ENCODE peak calls at places on chromosome 13, in nine cellular contexts. One of them, this sample, is unnamed.

GRCh38 chr13:112972867-112973576 is 4.0 kb downstream of the MCF2L start:
- DNase-seq in H9: no peak
- DNase-seq in AG04450: no peak
- DNase-seq in neural progenitor cell: no peak
- DNase-seq in activated CD8-positive, alpha-beta T cell treated with anti-CD3 and anti-CD28 coated beads for 36 hours: no peak
- DNase-seq in fibroblast of villous mesenchyme: no peak
- DNase-seq in neural crest cell: no peak
- DNase-seq in fibroblast of lung: no peak
- DNase-seq in chondrocyte: peak
- DNase-seq in this sample: no peak

GRCh38 chr13:91097269-91097668 is 250.2 kb upstream of the MIR17HG start:
- DNase-seq in fibroblast of villous mesenchyme: no peak
- DNase-seq in neural progenitor cell: peak
- DNase-seq in activated CD8-positive, alpha-beta T cell treated with anti-CD3 and anti-CD28 coated beads for 36 hours: no peak
- DNase-seq in neural crest cell: no peak
- DNase-seq in H9: no peak
- DNase-seq in fibroblast of lung: no peak
- DNase-seq in AG04450: no peak
- DNase-seq in chondrocyte: no peak
- DNase-seq in this sample: no peak

GRCh38 chr13:30107536-30108136 is 199.7 kb downstream of the KATNAL1 start:
- DNase-seq in chondrocyte: no peak
- DNase-seq in fibroblast of lung: no peak
- DNase-seq in neural crest cell: no peak
- DNase-seq in neural progenitor cell: no peak
- DNase-seq in fibroblast of villous mesenchyme: no peak
- DNase-seq in activated CD8-positive, alpha-beta T cell treated with anti-CD3 and anti-CD28 coated beads for 36 hours: no peak
- DNase-seq in AG04450: no peak
- DNase-seq in H9: no peak
- DNase-seq in this sample: no peak

GRCh38 chr13:70117506-70117905 is 9.3 kb upstream of the KLHL1 start:
- DNase-seq in H9: no peak
- DNase-seq in neural crest cell: no peak
- DNase-seq in fibroblast of villous mesenchyme: no peak
- DNase-seq in AG04450: no peak
- DNase-seq in fibroblast of lung: no peak
- DNase-seq in neural progenitor cell: no peak
- DNase-seq in chondrocyte: no peak
- DNase-seq in activated CD8-positive, alpha-beta T cell treated with anti-CD3 and anti-CD28 coated beads for 36 hours: no peak
- DNase-seq in this sample: no peak

GRCh38 chr13:99085139-99085845 is 107.4 kb upstream of the DOCK9 start:
- DNase-seq in chondrocyte: no peak
- DNase-seq in fibroblast of lung: no peak
- DNase-seq in activated CD8-positive, alpha-beta T cell treated with anti-CD3 and anti-CD28 coated beads for 36 hours: peak
- DNase-seq in AG04450: no peak
- DNase-seq in neural crest cell: no peak
- DNase-seq in H9: peak
- DNase-seq in fibroblast of villous mesenchyme: no peak
- DNase-seq in neural progenitor cell: peak
- DNase-seq in this sample: no peak

GRCh38 chr13:97212540-97213146 is 9.5 kb upstream of the MBNL2 start:
- DNase-seq in chondrocyte: no peak
- DNase-seq in neural progenitor cell: no peak
- DNase-seq in fibroblast of villous mesenchyme: peak
- DNase-seq in AG04450: no peak
- DNase-seq in fibroblast of lung: no peak
- DNase-seq in activated CD8-positive, alpha-beta T cell treated with anti-CD3 and anti-CD28 coated beads for 36 hours: no peak
- DNase-seq in neural crest cell: no peak
- DNase-seq in H9: no peak
- DNase-seq in this sample: no peak

GRCh38 chr13:45851171-45851889 is at the start of gene SIAH3:
- DNase-seq in AG04450: no peak
- DNase-seq in chondrocyte: no peak
- DNase-seq in fibroblast of villous mesenchyme: peak
- DNase-seq in H9: peak
- DNase-seq in activated CD8-positive, alpha-beta T cell treated with anti-CD3 and anti-CD28 coated beads for 36 hours: peak
- DNase-seq in neural progenitor cell: peak
- DNase-seq in neural crest cell: no peak
- DNase-seq in fibroblast of lung: peak
- DNase-seq in this sample: no peak

GRCh38 chr13:20195846-20196245 is 3.1 kb upstream of the GJB2 start:
- DNase-seq in fibroblast of villous mesenchyme: no peak
- DNase-seq in fibroblast of lung: no peak
- DNase-seq in H9: no peak
- DNase-seq in chondrocyte: no peak
- DNase-seq in AG04450: no peak
- DNase-seq in activated CD8-positive, alpha-beta T cell treated with anti-CD3 and anti-CD28 coated beads for 36 hours: no peak
- DNase-seq in neural progenitor cell: no peak
- DNase-seq in neural crest cell: no peak
- DNase-seq in this sample: no peak

GRCh38 chr13:20824762-20825161 is 51.0 kb upstream of the EEF1AKMT1 start:
- DNase-seq in fibroblast of lung: peak
- DNase-seq in chondrocyte: no peak
- DNase-seq in AG04450: no peak
- DNase-seq in neural progenitor cell: no peak
- DNase-seq in neural crest cell: no peak
- DNase-seq in H9: no peak
- DNase-seq in fibroblast of villous mesenchyme: peak
- DNase-seq in activated CD8-positive, alpha-beta T cell treated with anti-CD3 and anti-CD28 coated beads for 36 hours: no peak
- DNase-seq in this sample: no peak

GRCh38 chr13:113981611-113982295 is 7.9 kb upstream of the C13orf46 start:
- DNase-seq in AG04450: no peak
- DNase-seq in chondrocyte: peak
- DNase-seq in fibroblast of villous mesenchyme: no peak
- DNase-seq in fibroblast of lung: no peak
- DNase-seq in H9: no peak
- DNase-seq in neural crest cell: no peak
- DNase-seq in activated CD8-positive, alpha-beta T cell treated with anti-CD3 and anti-CD28 coated beads for 36 hours: no peak
- DNase-seq in neural progenitor cell: no peak
- DNase-seq in this sample: no peak
- TF ChIP-seq CTCF in AG04450: no peak
- TF ChIP-seq CTCF in chondrocyte: no peak
- TF ChIP-seq CTCF in fibroblast of villous mesenchyme: no peak
- TF ChIP-seq CTCF in fibroblast of lung: no peak
- TF ChIP-seq CTCF in H9: no peak
- TF ChIP-seq CTCF in neural crest cell: no peak
- TF ChIP-seq CTCF in activated CD8-positive, alpha-beta T cell treated with anti-CD3 and anti-CD28 coated beads for 36 hours: no peak
- TF ChIP-seq CTCF in neural progenitor cell: no peak
- TF ChIP-seq CTCF in this sample: no peak

DNA sequence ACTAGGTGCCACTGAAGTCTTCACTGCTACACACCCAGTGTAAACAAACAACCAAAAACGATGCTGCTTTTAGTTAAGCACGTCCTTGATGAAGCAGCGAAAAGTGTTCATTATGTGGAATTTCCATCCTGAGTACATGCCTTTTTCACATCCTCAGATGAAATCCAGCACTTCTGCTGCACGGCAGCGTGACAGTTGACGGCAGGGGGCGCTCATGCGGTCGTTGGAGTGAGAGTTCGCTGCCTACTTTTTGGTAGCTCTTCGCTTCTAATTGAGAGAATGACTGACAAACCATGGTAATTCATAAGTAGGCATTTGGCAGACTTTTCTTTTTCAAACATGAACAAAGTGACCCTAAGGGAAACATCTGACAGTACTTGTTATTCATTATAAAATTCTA is 1124.9 kb downstream of the EFNB2 start:
- DNase-seq in AG04450: no peak
- DNase-seq in H9: peak
- DNase-seq in activated CD8-positive, alpha-beta T cell treated with anti-CD3 and anti-CD28 coated beads for 36 hours: peak
- DNase-seq in neural crest cell: peak
- DNase-seq in chondrocyte: no peak
- DNase-seq in fibroblast of villous mesenchyme: peak
- DNase-seq in neural progenitor cell: peak
- DNase-seq in fibroblast of lung: no peak
- DNase-seq in this sample: peak
- TF ChIP-seq CTCF in AG04450: peak
- TF ChIP-seq CTCF in H9: peak
- TF ChIP-seq CTCF in activated CD8-positive, alpha-beta T cell treated with anti-CD3 and anti-CD28 coated beads for 36 hours: peak
- TF ChIP-seq CTCF in neural crest cell: peak
- TF ChIP-seq CTCF in chondrocyte: peak
- TF ChIP-seq CTCF in fibroblast of villous mesenchyme: peak
- TF ChIP-seq CTCF in neural progenitor cell: peak
- TF ChIP-seq CTCF in fibroblast of lung: peak
- TF ChIP-seq CTCF in this sample: no peak

GRCh38 chr13:41061075-41061913 is at the start of gene WBP4:
- DNase-seq in H9: peak
- DNase-seq in activated CD8-positive, alpha-beta T cell treated with anti-CD3 and anti-CD28 coated beads for 36 hours: peak
- DNase-seq in fibroblast of villous mesenchyme: peak
- DNase-seq in fibroblast of lung: peak
- DNase-seq in neural crest cell: peak
- DNase-seq in neural progenitor cell: peak
- DNase-seq in chondrocyte: peak
- DNase-seq in AG04450: peak
- DNase-seq in this sample: peak
- TF ChIP-seq CTCF in H9: no peak
- TF ChIP-seq CTCF in activated CD8-positive, alpha-beta T cell treated with anti-CD3 and anti-CD28 coated beads for 36 hours: no peak
- TF ChIP-seq CTCF in fibroblast of villous mesenchyme: peak
- TF ChIP-seq CTCF in fibroblast of lung: peak
- TF ChIP-seq CTCF in neural crest cell: no peak
- TF ChIP-seq CTCF in neural progenitor cell: no peak
- TF ChIP-seq CTCF in chondrocyte: peak
- TF ChIP-seq CTCF in AG04450: peak
- TF ChIP-seq CTCF in this sample: no peak

GRCh38 chr13:26186141-26186870 is 35.8 kb downstream of the RNF6 start:
- DNase-seq in neural progenitor cell: peak
- DNase-seq in activated CD8-positive, alpha-beta T cell treated with anti-CD3 and anti-CD28 coated beads for 36 hours: peak
- DNase-seq in AG04450: peak
- DNase-seq in neural crest cell: peak
- DNase-seq in H9: peak
- DNase-seq in fibroblast of villous mesenchyme: peak
- DNase-seq in fibroblast of lung: peak
- DNase-seq in chondrocyte: peak
- DNase-seq in this sample: peak
- TF ChIP-seq CTCF in neural progenitor cell: peak
- TF ChIP-seq CTCF in activated CD8-positive, alpha-beta T cell treated with anti-CD3 and anti-CD28 coated beads for 36 hours: peak
- TF ChIP-seq CTCF in AG04450: peak
- TF ChIP-seq CTCF in neural crest cell: peak
- TF ChIP-seq CTCF in H9: peak
- TF ChIP-seq CTCF in fibroblast of villous mesenchyme: peak
- TF ChIP-seq CTCF in fibroblast of lung: peak
- TF ChIP-seq CTCF in chondrocyte: peak
- TF ChIP-seq CTCF in this sample: no peak

GRCh38 chr13:110683921-110684320 is 22.0 kb downstream of the CARS2 start:
- DNase-seq in chondrocyte: no peak
- DNase-seq in H9: no peak
- DNase-seq in neural crest cell: no peak
- DNase-seq in fibroblast of villous mesenchyme: no peak
- DNase-seq in activated CD8-positive, alpha-beta T cell treated with anti-CD3 and anti-CD28 coated beads for 36 hours: no peak
- DNase-seq in AG04450: no peak
- DNase-seq in neural progenitor cell: no peak
- DNase-seq in fibroblast of lung: no peak
- DNase-seq in this sample: no peak

GRCh38 chr13:110684388-110685056 is 21.4 kb downstream of the CARS2 start:
- DNase-seq in activated CD8-positive, alpha-beta T cell treated with anti-CD3 and anti-CD28 coated beads for 36 hours: no peak
- DNase-seq in fibroblast of villous mesenchyme: peak
- DNase-seq in chondrocyte: no peak
- DNase-seq in AG04450: no peak
- DNase-seq in fibroblast of lung: no peak
- DNase-seq in H9: no peak
- DNase-seq in neural crest cell: no peak
- DNase-seq in neural progenitor cell: no peak
- DNase-seq in this sample: no peak

GRCh38 chr13:110682746-110683145 is 23.2 kb downstream of the CARS2 start:
- DNase-seq in fibroblast of lung: no peak
- DNase-seq in neural crest cell: no peak
- DNase-seq in H9: no peak
- DNase-seq in chondrocyte: no peak
- DNase-seq in fibroblast of villous mesenchyme: no peak
- DNase-seq in AG04450: no peak
- DNase-seq in activated CD8-positive, alpha-beta T cell treated with anti-CD3 and anti-CD28 coated beads for 36 hours: no peak
- DNase-seq in neural progenitor cell: no peak
- DNase-seq in this sample: no peak

GRCh38 chr13:110681868-110682550 is 23.9 kb downstream of the CARS2 start:
- DNase-seq in AG04450: no peak
- DNase-seq in fibroblast of villous mesenchyme: no peak
- DNase-seq in H9: no peak
- DNase-seq in activated CD8-positive, alpha-beta T cell treated with anti-CD3 and anti-CD28 coated beads for 36 hours: no peak
- DNase-seq in chondrocyte: no peak
- DNase-seq in neural progenitor cell: no peak
- DNase-seq in neural crest cell: no peak
- DNase-seq in fibroblast of lung: no peak
- DNase-seq in this sample: no peak

GRCh38 chr13:110683203-110683883 is 22.6 kb downstream of the CARS2 start:
- DNase-seq in fibroblast of lung: no peak
- DNase-seq in AG04450: no peak
- DNase-seq in neural progenitor cell: no peak
- DNase-seq in activated CD8-positive, alpha-beta T cell treated with anti-CD3 and anti-CD28 coated beads for 36 hours: no peak
- DNase-seq in H9: no peak
- DNase-seq in neural crest cell: no peak
- DNase-seq in fibroblast of villous mesenchyme: peak
- DNase-seq in chondrocyte: no peak
- DNase-seq in this sample: no peak
- TF ChIP-seq CTCF in fibroblast of lung: peak
- TF ChIP-seq CTCF in AG04450: peak
- TF ChIP-seq CTCF in neural progenitor cell: peak
- TF ChIP-seq CTCF in activated CD8-positive, alpha-beta T cell treated with anti-CD3 and anti-CD28 coated beads for 36 hours: peak
- TF ChIP-seq CTCF in H9: peak
- TF ChIP-seq CTCF in neural crest cell: peak
- TF ChIP-seq CTCF in fibroblast of villous mesenchyme: peak
- TF ChIP-seq CTCF in chondrocyte: peak
- TF ChIP-seq CTCF in this sample: no peak

GRCh38 chr13:26946675-26947342 is 186.2 kb upstream of the GPR12 start:
- DNase-seq in H9: no peak
- DNase-seq in neural progenitor cell: peak
- DNase-seq in AG04450: peak
- DNase-seq in activated CD8-positive, alpha-beta T cell treated with anti-CD3 and anti-CD28 coated beads for 36 hours: peak
- DNase-seq in neural crest cell: no peak
- DNase-seq in fibroblast of lung: peak
- DNase-seq in chondrocyte: no peak
- DNase-seq in fibroblast of villous mesenchyme: peak
- DNase-seq in this sample: no peak
- TF ChIP-seq CTCF in H9: peak
- TF ChIP-seq CTCF in neural progenitor cell: peak
- TF ChIP-seq CTCF in AG04450: peak
- TF ChIP-seq CTCF in activated CD8-positive, alpha-beta T cell treated with anti-CD3 and anti-CD28 coated beads for 36 hours: peak
- TF ChIP-seq CTCF in neural crest cell: peak
- TF ChIP-seq CTCF in fibroblast of lung: peak
- TF ChIP-seq CTCF in chondrocyte: peak
- TF ChIP-seq CTCF in fibroblast of villous mesenchyme: peak
- TF ChIP-seq CTCF in this sample: peak